ENCODE peak calls at places on chromosomes 7 and 10, in eight cellular contexts. One of them, this sample, is unnamed.
A peak's percentile ranks its signal among the peaks of the same experiment; 100 is the strongest.

GRCh38 chr10:132527338-132528063 is 10.1 kb upstream of the INPP5A start:
- DNase-seq in astrocyte: no peak
- DNase-seq in DND-41: no peak
- DNase-seq in psoas muscle: peak; percentile 9
- DNase-seq in Panc1: no peak
- DNase-seq in heart right ventricle: no peak
- DNase-seq in left ventricle myocardium inferior: peak; percentile 11
- DNase-seq in neural progenitor cell: no peak
- DNase-seq in this sample: peak; percentile 18

GRCh38 chr7:111094387-111094786 is 3.5 kb downstream of the LRRN3 start:
- DNase-seq in neural progenitor cell: no peak
- DNase-seq in heart right ventricle: no peak
- DNase-seq in DND-41: no peak
- DNase-seq in psoas muscle: no peak
- DNase-seq in Panc1: no peak
- DNase-seq in astrocyte: no peak
- DNase-seq in left ventricle myocardium inferior: no peak
- DNase-seq in this sample: no peak

GRCh38 chr10:113425596-113425995 is 127.3 kb upstream of the HABP2 start:
- DNase-seq in left ventricle myocardium inferior: no peak
- DNase-seq in heart right ventricle: no peak
- DNase-seq in neural progenitor cell: no peak
- DNase-seq in DND-41: no peak
- DNase-seq in Panc1: no peak
- DNase-seq in astrocyte: no peak
- DNase-seq in psoas muscle: no peak
- DNase-seq in this sample: no peak

GRCh38 chr7:88401009-88401623 is 94.4 kb upstream of the STEAP4 start:
- DNase-seq in heart right ventricle: no peak
- DNase-seq in psoas muscle: no peak
- DNase-seq in neural progenitor cell: peak; percentile 3
- DNase-seq in DND-41: no peak
- DNase-seq in Panc1: no peak
- DNase-seq in astrocyte: no peak
- DNase-seq in left ventricle myocardium inferior: no peak
- DNase-seq in this sample: no peak

GRCh38 chr7:6350057-6350752 is 77.8 kb upstream of the CYTH3 start:
- DNase-seq in DND-41: no peak
- DNase-seq in psoas muscle: no peak
- DNase-seq in Panc1: no peak
- DNase-seq in neural progenitor cell: no peak
- DNase-seq in left ventricle myocardium inferior: no peak
- DNase-seq in heart right ventricle: no peak
- DNase-seq in astrocyte: no peak
- DNase-seq in this sample: no peak

GRCh38 chr7:137934176-137934826 is 67.6 kb downstream of the CREB3L2 start:
- DNase-seq in left ventricle myocardium inferior: no peak
- DNase-seq in heart right ventricle: no peak
- DNase-seq in Panc1: no peak
- DNase-seq in astrocyte: no peak
- DNase-seq in DND-41: no peak
- DNase-seq in neural progenitor cell: no peak
- DNase-seq in psoas muscle: no peak
- DNase-seq in this sample: no peak

GRCh38 chr7:130793855-130794618 is 60.0 kb upstream of the KLF14 start:
- DNase-seq in psoas muscle: no peak
- DNase-seq in neural progenitor cell: no peak
- DNase-seq in Panc1: no peak
- DNase-seq in astrocyte: peak; percentile 33
- DNase-seq in left ventricle myocardium inferior: no peak
- DNase-seq in DND-41: no peak
- DNase-seq in heart right ventricle: no peak
- DNase-seq in this sample: no peak

GRCh38 chr10:133471300-133472109 is 17.8 kb downstream of the SCART1 start:
- DNase-seq in Panc1: no peak
- DNase-seq in left ventricle myocardium inferior: no peak
- DNase-seq in DND-41: no peak
- DNase-seq in psoas muscle: no peak
- DNase-seq in astrocyte: no peak
- DNase-seq in heart right ventricle: no peak
- DNase-seq in neural progenitor cell: no peak
- DNase-seq in this sample: no peak

GRCh38 chr7:56218510-56218909 is 102.3 kb upstream of the NUPR2 start:
- DNase-seq in heart right ventricle: no peak
- DNase-seq in psoas muscle: no peak
- DNase-seq in neural progenitor cell: no peak
- DNase-seq in DND-41: no peak
- DNase-seq in astrocyte: no peak
- DNase-seq in left ventricle myocardium inferior: no peak
- DNase-seq in Panc1: no peak
- DNase-seq in this sample: no peak

GRCh38 chr7:29328050-29328449 is 133.5 kb downstream of the CHN2 start:
- DNase-seq in astrocyte: no peak
- DNase-seq in psoas muscle: no peak
- DNase-seq in heart right ventricle: no peak
- DNase-seq in Panc1: no peak
- DNase-seq in left ventricle myocardium inferior: no peak
- DNase-seq in DND-41: no peak
- DNase-seq in neural progenitor cell: no peak
- DNase-seq in this sample: no peak

GRCh38 chr7:14924398-14924797 is 21.8 kb upstream of the DGKB start:
- DNase-seq in astrocyte: no peak
- DNase-seq in heart right ventricle: no peak
- DNase-seq in psoas muscle: no peak
- DNase-seq in Panc1: no peak
- DNase-seq in left ventricle myocardium inferior: no peak
- DNase-seq in neural progenitor cell: no peak
- DNase-seq in DND-41: no peak
- DNase-seq in this sample: no peak

GRCh38 chr10:123634221-123634620 is 31.9 kb upstream of the GPR26 start:
- DNase-seq in DND-41: no peak
- DNase-seq in Panc1: no peak
- DNase-seq in left ventricle myocardium inferior: no peak
- DNase-seq in neural progenitor cell: no peak
- DNase-seq in heart right ventricle: no peak
- DNase-seq in astrocyte: no peak
- DNase-seq in psoas muscle: no peak
- DNase-seq in this sample: no peak

GRCh38 chr7:2015251-2015871 is 217.4 kb downstream of the MAD1L1 start:
- DNase-seq in psoas muscle: peak; percentile 4
- DNase-seq in left ventricle myocardium inferior: peak; percentile 7
- DNase-seq in astrocyte: no peak
- DNase-seq in neural progenitor cell: no peak
- DNase-seq in Panc1: no peak
- DNase-seq in heart right ventricle: no peak
- DNase-seq in DND-41: no peak
- DNase-seq in this sample: peak; percentile 42

GRCh38 chr7:2012044-2012900 is 220.5 kb downstream of the MAD1L1 start:
- DNase-seq in DND-41: no peak
- DNase-seq in Panc1: no peak
- DNase-seq in astrocyte: no peak
- DNase-seq in heart right ventricle: no peak
- DNase-seq in neural progenitor cell: no peak
- DNase-seq in psoas muscle: peak; percentile 5
- DNase-seq in left ventricle myocardium inferior: peak; percentile 8
- DNase-seq in this sample: peak; percentile 12

GRCh38 chr7:2014391-2015241 is 218.1 kb downstream of the MAD1L1 start:
- DNase-seq in left ventricle myocardium inferior: peak; percentile 12
- DNase-seq in psoas muscle: peak; percentile 13
- DNase-seq in heart right ventricle: no peak
- DNase-seq in Panc1: no peak
- DNase-seq in DND-41: no peak
- DNase-seq in neural progenitor cell: no peak
- DNase-seq in astrocyte: no peak
- DNase-seq in this sample: peak; percentile 81

GRCh38 chr7:2012981-2013380 is 219.8 kb downstream of the MAD1L1 start:
- DNase-seq in astrocyte: peak; percentile 43
- DNase-seq in psoas muscle: peak; percentile 39
- DNase-seq in neural progenitor cell: no peak
- DNase-seq in DND-41: no peak
- DNase-seq in heart right ventricle: no peak
- DNase-seq in left ventricle myocardium inferior: peak; percentile 61
- DNase-seq in Panc1: no peak
- DNase-seq in this sample: peak; percentile 16

DNA sequence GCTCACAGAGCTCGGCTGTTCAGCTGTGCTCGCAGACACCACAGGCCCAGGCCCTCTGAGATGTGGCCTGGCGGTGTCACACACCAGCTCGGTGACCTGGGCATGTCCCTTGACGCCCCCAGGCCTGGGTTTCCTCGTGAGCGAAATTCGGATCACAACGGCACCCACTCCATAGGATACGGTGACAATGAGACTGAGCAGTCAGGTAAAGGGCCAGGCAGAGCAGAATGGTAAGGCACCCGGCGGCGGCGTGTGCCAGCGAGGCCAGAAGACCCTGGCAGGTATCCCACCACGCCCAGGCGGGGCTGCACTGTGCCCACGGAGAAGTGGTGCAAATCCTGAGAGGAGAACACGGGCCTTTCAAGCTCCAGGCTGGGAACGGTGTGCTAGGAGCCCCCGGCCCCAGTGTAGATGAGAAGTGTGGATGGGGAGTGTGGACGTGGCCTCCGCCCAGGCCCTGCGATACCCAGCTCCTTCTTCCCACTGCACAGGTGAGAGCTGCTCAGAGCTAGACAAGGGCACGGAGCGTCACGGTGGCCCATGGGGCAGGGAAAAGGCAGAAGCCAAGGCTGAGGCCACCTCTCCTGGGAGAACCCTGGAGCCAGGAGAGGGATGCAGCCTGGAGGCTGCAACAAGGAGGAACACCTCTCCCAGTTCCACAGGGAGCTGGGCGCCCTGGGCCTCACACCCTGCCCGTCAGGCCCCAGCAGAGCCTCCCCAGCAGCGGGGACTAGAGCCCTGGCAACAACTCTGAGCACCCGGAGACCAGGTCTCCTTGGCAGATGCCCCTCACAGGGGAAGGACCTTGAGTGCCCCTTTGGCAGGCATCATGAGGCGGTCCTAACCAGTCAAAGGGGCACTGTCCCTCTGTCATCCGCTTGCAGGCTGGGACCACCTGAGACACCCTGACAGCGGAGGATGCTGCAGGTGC is 219.1 kb downstream of the MAD1L1 start:
- DNase-seq in neural progenitor cell: no peak
- DNase-seq in DND-41: no peak
- DNase-seq in heart right ventricle: no peak
- DNase-seq in Panc1: no peak
- DNase-seq in psoas muscle: peak; percentile 8
- DNase-seq in left ventricle myocardium inferior: peak; percentile 13
- DNase-seq in astrocyte: no peak
- DNase-seq in this sample: peak; percentile 60
- H3K4me1 ChIP-seq in neural progenitor cell: peaks cover 13% of the 10 kb centered on the region
- H3K4me1 ChIP-seq in DND-41: no peaks in the 10 kb centered on the region
- H3K4me1 ChIP-seq in heart right ventricle: peaks cover 20% of the 10 kb centered on the region
- H3K4me1 ChIP-seq in Panc1: no peaks in the 10 kb centered on the region
- H3K4me1 ChIP-seq in psoas muscle: peaks cover 11% of the 10 kb centered on the region
- H3K4me1 ChIP-seq in left ventricle myocardium inferior: peaks cover 33% of the 10 kb centered on the region
- H3K4me1 ChIP-seq in astrocyte: peaks cover 11% of the 10 kb centered on the region
- H3K4me1 ChIP-seq in this sample: no peaks in the 10 kb centered on the region

DNA sequence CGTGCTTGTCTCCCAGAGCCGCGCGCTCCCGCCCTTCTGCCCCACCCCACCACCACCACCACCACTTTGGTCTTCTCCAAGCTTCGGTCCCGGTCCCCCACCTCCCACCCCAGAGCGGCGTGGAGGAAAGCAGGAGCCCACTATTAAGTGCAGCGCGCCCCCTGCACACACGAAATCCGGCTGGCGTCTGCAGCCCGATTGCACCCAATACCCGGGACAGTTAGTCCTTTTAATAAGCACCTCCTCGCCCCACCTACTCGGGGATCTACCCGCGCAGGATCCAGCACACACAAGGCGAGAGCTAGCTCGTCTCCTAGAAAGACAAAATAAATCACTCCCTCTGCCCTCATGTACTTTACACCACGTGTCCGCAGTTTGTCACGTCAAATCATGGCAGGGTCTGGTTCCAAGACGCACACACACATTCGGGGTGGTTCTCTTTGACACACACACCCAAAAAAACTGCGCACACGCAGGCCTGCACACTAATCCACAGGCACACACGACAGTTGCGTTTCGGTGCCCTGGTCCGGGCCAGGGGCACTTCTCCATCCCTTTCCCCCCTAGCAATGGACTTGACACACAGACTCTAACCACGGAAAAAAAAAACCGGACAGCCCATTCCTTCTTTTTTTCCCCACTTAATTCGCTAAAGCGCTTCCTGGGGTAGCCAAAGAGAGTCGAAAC is 1.6 kb downstream of the SFMBT2 start:
- DNase-seq in astrocyte: no peak
- DNase-seq in neural progenitor cell: peak; percentile 41
- DNase-seq in left ventricle myocardium inferior: peak; percentile 29
- DNase-seq in psoas muscle: peak; percentile 25
- DNase-seq in heart right ventricle: peak; percentile 12
- DNase-seq in Panc1: no peak
- DNase-seq in DND-41: peak; percentile 73
- DNase-seq in this sample: peak; percentile 26
- H3K4me3 ChIP-seq in astrocyte: peak overlapping the region; percentile 76
- H3K4me3 ChIP-seq in neural progenitor cell: peak overlapping the region; percentile 68
- H3K4me3 ChIP-seq in left ventricle myocardium inferior: peak overlapping the region; percentile 92
- H3K4me3 ChIP-seq in psoas muscle: peak overlapping the region; percentile 77
- H3K4me3 ChIP-seq in heart right ventricle: peak overlapping the region; percentile 87
- H3K4me3 ChIP-seq in Panc1: peak overlapping the region; percentile 49
- H3K4me3 ChIP-seq in DND-41: peak overlapping the region; percentile 90
- H3K4me3 ChIP-seq in this sample: peak overlapping the region; percentile 11

DNA sequence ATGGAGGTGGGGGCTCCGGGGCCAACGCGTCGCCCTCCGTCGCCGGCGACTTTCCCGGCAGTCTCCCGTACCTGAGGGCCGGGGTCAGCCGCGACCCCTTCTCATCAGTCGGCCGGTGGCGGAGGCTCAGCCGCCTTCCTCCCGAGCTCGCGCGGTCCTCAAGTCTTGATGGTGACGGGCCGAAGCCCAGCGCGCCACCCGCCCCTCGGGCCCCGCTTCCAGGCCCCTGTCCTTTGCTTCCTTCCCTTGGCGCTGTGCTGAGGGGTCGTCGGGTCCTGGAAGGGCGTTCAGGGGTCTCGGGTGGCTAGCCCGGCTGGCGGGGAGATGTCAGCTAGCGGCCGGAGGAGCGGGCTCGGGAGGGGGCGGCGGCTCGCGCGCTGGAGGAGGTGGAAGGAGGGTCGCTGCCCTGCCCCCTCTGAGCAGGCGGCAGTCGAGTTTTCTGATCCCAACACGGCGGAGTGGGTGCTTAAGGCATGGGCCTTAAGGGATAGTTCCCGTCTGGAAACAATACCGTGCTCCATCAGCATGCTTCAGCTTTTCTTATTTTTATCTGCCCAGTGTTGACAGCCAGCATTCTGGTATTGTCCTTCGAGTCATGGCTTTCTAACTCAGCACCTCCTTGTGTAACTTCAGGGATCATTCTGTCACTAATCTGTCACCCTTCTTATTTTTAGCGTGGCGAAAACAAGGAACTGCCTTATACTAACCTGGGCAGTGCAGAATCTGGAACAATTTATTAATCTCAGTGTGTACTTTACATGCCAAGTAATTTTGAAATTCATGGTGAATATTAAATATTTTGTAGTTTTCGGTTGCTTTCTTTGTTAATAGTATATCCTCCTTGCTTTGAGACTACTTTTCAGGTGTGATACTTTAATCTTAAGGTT is 748 bp downstream of the PHTF2 start:
- DNase-seq in psoas muscle: peak; percentile 47
- DNase-seq in heart right ventricle: peak; percentile 26
- DNase-seq in Panc1: no peak
- DNase-seq in astrocyte: peak; percentile 14
- DNase-seq in neural progenitor cell: peak; percentile 77
- DNase-seq in DND-41: peak; percentile 56
- DNase-seq in left ventricle myocardium inferior: peak; percentile 36
- DNase-seq in this sample: peak; percentile 27
- TF ChIP-seq CTCF in psoas muscle: no peak
- TF ChIP-seq CTCF in heart right ventricle: no peak
- TF ChIP-seq CTCF in Panc1: no peak
- TF ChIP-seq CTCF in astrocyte: no peak
- TF ChIP-seq CTCF in neural progenitor cell: no peak
- TF ChIP-seq CTCF in DND-41: no peak
- TF ChIP-seq CTCF in left ventricle myocardium inferior: no peak
- TF ChIP-seq CTCF in this sample: no peak

GRCh38 chr10:124639646-124640045 is 104.5 kb downstream of the FAM53B start:
- DNase-seq in left ventricle myocardium inferior: no peak
- DNase-seq in neural progenitor cell: no peak
- DNase-seq in heart right ventricle: no peak
- DNase-seq in astrocyte: no peak
- DNase-seq in Panc1: no peak
- DNase-seq in psoas muscle: no peak
- DNase-seq in DND-41: no peak
- DNase-seq in this sample: no peak
- H3K4me1 ChIP-seq in left ventricle myocardium inferior: peaks cover 95% of the 10 kb centered on the region
- H3K4me1 ChIP-seq in neural progenitor cell: peaks cover 48% of the 10 kb centered on the region
- H3K4me1 ChIP-seq in heart right ventricle: peaks cover 90% of the 10 kb centered on the region
- H3K4me1 ChIP-seq in astrocyte: peaks cover 6% of the 10 kb centered on the region
- H3K4me1 ChIP-seq in Panc1: peaks cover 11% of the 10 kb centered on the region
- H3K4me1 ChIP-seq in psoas muscle: peaks cover 45% of the 10 kb centered on the region
- H3K4me1 ChIP-seq in DND-41: peaks cover 87% of the 10 kb centered on the region
- H3K4me1 ChIP-seq in this sample: peaks cover 47% of the 10 kb centered on the region

This sample was measured in upper lobe of left lung.